ENCODE peak calls at places on chromosomes 16 and 17, in nine cellular contexts. D, C, P, W, K, N, V, F and H are unnamed samples.

GRCh38 chr16:46711106-46711769 is 21.8 kb downstream of the ORC6 start:
- DNase-seq in C (no peak), D (peak), V (no peak), K (no peak), W (no peak), P (no peak), F (no peak), N (no peak), H (no peak)

GRCh38 chr17:7336240-7337175 is at the start of gene ACAP1:
- DNase-seq in D (peak), V (peak), P (peak), W (no peak), K (peak), C (no peak), F (no peak), N (no peak), H (no peak)

GRCh38 chr16:79723583-79724168 is 123.1 kb upstream of the MAF start:
- DNase-seq in K (no peak), F (no peak), N (no peak), D (no peak), V (no peak), C (no peak), P (no peak), W (no peak), H (no peak)

GRCh38 chr17:7511108-7511507 is 26.9 kb downstream of the POLR2A start:
- DNase-seq in D (no peak), C (no peak), N (no peak), W (no peak), V (peak), F (peak), P (no peak), K (no peak), H (no peak)

GRCh38 chr17:71496552-71496951 is 624.3 kb upstream of the SOX9 start:
- DNase-seq in W (no peak), V (no peak), C (no peak), N (no peak), P (no peak), F (peak), K (no peak), D (no peak), H (no peak)

GRCh38 chr17:38415250-38416194 is 12.7 kb upstream of the ARHGAP23 start:
- DNase-seq in W (peak), D (peak), P (no peak), K (peak), V (no peak), N (no peak), C (peak), F (peak), H (peak)

GRCh38 chr17:49703557-49704277 is 4.0 kb downstream of the SLC35B1 start:
- DNase-seq in W (no peak), K (peak), D (peak), N (peak), V (no peak), P (no peak), C (peak), F (peak), H (no peak)

GRCh38 chr17:62800580-62800979 is 7.5 kb downstream of the MARCHF10 start:
- DNase-seq in N (no peak), P (no peak), C (no peak), V (no peak), F (peak), W (no peak), D (no peak), K (no peak), H (peak)

GRCh38 chr17:1186214-1186820 is 6.5 kb upstream of the ABR start:
- DNase-seq in C (no peak), F (peak), N (no peak), K (no peak), W (no peak), D (no peak), P (no peak), V (no peak), H (no peak)

GRCh38 chr16:30715777-30716445 is 16.9 kb downstream of the SRCAP start:
- DNase-seq in P (peak), F (peak), C (no peak), K (peak), V (peak), N (no peak), D (peak), W (no peak), H (no peak)

GRCh38 chr16:8674413-8675022 is at the start of gene ABAT:
- DNase-seq in K (peak), C (peak), F (peak), N (peak), P (peak), V (peak), W (peak), D (peak), H (peak)

GRCh38 chr17:45963889-45964288 is 35.2 kb upstream of the STH start:
- DNase-seq in V (no peak), K (no peak), D (no peak), C (peak), P (no peak), W (no peak), N (no peak), F (no peak), H (no peak)

GRCh38 chr16:11989238-11990160 is 13.0 kb downstream of the SNX29 start:
- DNase-seq in N (peak), F (no peak), K (no peak), W (no peak), P (no peak), D (no peak), V (no peak), C (no peak), H (no peak)

GRCh38 chr16:89013692-89014455 is 36.9 kb upstream of the CBFA2T3 start:
- DNase-seq in C (no peak), K (no peak), W (no peak), F (no peak), V (no peak), P (no peak), N (no peak), D (no peak), H (no peak)

GRCh38 chr16:48366165-48367093 is 18.8 kb downstream of the SIAH1 start:
- DNase-seq in K (peak), W (no peak), P (peak), V (peak), C (peak), F (peak), N (no peak), D (peak), H (peak)

GRCh38 chr17:50185724-50186545 is 15.5 kb downstream of the COL1A1 start:
- DNase-seq in P (no peak), C (no peak), W (no peak), D (no peak), K (no peak), N (no peak), F (peak), V (no peak), H (no peak)

GRCh38 chr16:1363501-1364041 is 11.8 kb downstream of the GNPTG start:
- DNase-seq in K (peak), V (peak), F (peak), W (peak), P (no peak), D (peak), C (peak), N (peak), H (peak)

GRCh38 chr17:64534187-64534586 is 27.4 kb downstream of the CEP95 start:
- DNase-seq in N (no peak), F (no peak), K (no peak), P (no peak), W (no peak), D (peak), V (no peak), C (no peak), H (no peak)

GRCh38 chr17:31054761-31055160 is 40.0 kb upstream of the NF1 start:
- DNase-seq in P (no peak), N (no peak), C (no peak), D (no peak), K (no peak), F (no peak), V (no peak), W (no peak), H (no peak)

GRCh38 chr16:48300391-48300856 is 53.1 kb upstream of the ABCC11 start:
- DNase-seq in D (peak), F (peak), C (no peak), K (no peak), V (no peak), N (no peak), W (peak), P (no peak), H (no peak)

GRCh38 chr16:894841-895240 is 75.9 kb downstream of the LMF1 start:
- DNase-seq in W (no peak), P (no peak), D (no peak), N (no peak), K (peak), F (no peak), V (no peak), C (no peak), H (no peak)